ENCODE peak calls at places on chromosomes 3 and 15, in five cellular contexts. Y is psoas muscle, W is fibroblast of lung, C is A549, K is testis. U is an unnamed sample.

GRCh38 chr3:30354972-30355371 is 251.4 kb upstream of the TGFBR2 start:
- DNase-seq in Y (no peak), W (peak), C (peak), K (no peak), U (no peak)

GRCh38 chr3:146203761-146204160 is 42.8 kb upstream of the PLOD2 start:
- DNase-seq in Y (no peak), W (no peak), C (no peak), K (no peak), U (no peak)

GRCh38 chr3:164460851-164461250 is 617.4 kb downstream of the SI start:
- DNase-seq in Y (no peak), W (no peak), C (no peak), K (no peak), U (no peak)

GRCh38 chr3:54173371-54173770 is 51.0 kb downstream of the CACNA2D3 start:
- DNase-seq in Y (no peak), W (no peak), C (no peak), K (no peak), U (no peak)

GRCh38 chr3:170357920-170358854 is 672 bp downstream of the SKIL start:
- DNase-seq in Y (peak), W (peak), C (peak), K (peak), U (no peak)

GRCh38 chr3:48595526-48596121 is 495 bp upstream of the COL7A1 start:
- DNase-seq in Y (peak), W (peak), C (peak), K (peak), U (peak)

GRCh38 chr3:129892857-129893615 is 475 bp downstream of the TMCC1 start:
- DNase-seq in Y (peak), W (peak), C (no peak), K (peak), U (no peak)

GRCh38 chr3:84108442-84108971 is 850.3 kb upstream of the CADM2 start:
- DNase-seq in Y (no peak), W (peak), C (peak), K (no peak), U (no peak)

GRCh38 chr3:141680620-141681389 is 57.3 kb upstream of the RNF7 start:
- DNase-seq in Y (peak), W (peak), C (no peak), K (no peak), U (no peak)

GRCh38 chr3:160395297-160395696 is 3.7 kb downstream of the IFT80 start:
- DNase-seq in Y (no peak), W (peak), C (no peak), K (no peak), U (no peak)

GRCh38 chr3:53616330-53616729 is 121.9 kb downstream of the CACNA1D start:
- DNase-seq in Y (no peak), W (no peak), C (no peak), K (no peak), U (no peak)

GRCh38 chr15:65937046-65937445 is 67.8 kb downstream of the RAB11A start:
- DNase-seq in Y (no peak), W (no peak), C (no peak), K (no peak), U (no peak)

GRCh38 chr3:20904674-20905073 is 718.7 kb upstream of the SGO1 start:
- DNase-seq in Y (no peak), W (no peak), C (no peak), K (no peak), U (no peak)

GRCh38 chr3:125651246-125651645 is 55.9 kb upstream of the OSBPL11 start:
- DNase-seq in Y (no peak), W (peak), C (peak), K (no peak), U (no peak)

GRCh38 chr3:129893616-129894070 is at the start of gene TMCC1:
- DNase-seq in Y (peak), W (peak), C (peak), K (peak), U (peak)

GRCh38 chr3:124993462-124993861 is 58.9 kb upstream of the MUC13 start:
- DNase-seq in Y (peak), W (peak), C (no peak), K (no peak), U (peak)

GRCh38 chr3:20160230-20160629 is 25.8 kb downstream of the SGO1 start:
- DNase-seq in Y (no peak), W (no peak), C (no peak), K (no peak), U (no peak)

GRCh38 chr15:88894348-88894818 is 961 bp downstream of the HAPLN3 start:
- DNase-seq in Y (peak), W (peak), C (peak), K (peak), U (no peak)

GRCh38 chr3:195209836-195210551 is 61.0 kb downstream of the XXYLT1 start:
- DNase-seq in Y (peak), W (peak), C (no peak), K (peak), U (no peak)

DNA sequence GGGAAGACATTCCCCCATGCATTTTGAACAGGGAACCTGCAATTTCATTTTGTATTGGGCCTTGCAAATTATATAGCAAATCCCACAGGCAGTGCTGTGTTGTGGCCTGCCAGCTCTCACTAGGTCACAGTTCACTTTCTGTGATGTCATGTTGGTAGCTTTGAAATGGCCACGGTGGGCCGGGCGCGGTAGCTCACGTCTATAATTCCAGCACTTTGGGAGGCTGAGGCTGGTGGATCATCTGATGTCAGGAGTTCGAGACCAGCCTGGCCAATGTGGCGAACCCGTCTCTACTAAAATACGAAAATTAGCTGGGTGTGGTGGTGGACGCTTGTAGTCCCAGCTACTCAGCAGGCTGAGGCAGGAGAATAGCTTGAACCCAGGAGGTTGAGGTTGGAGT is 26.9 kb upstream of the C15orf39 start:
- DNase-seq in Y (no peak), W (no peak), C (no peak), K (no peak), U (no peak)
- TF ChIP-seq CTCF in Y (no peak), W (no peak), C (no peak), K (no peak), U (no peak)

GRCh38 chr3:120418866-120419490 is 31.8 kb downstream of the FSTL1 start:
- DNase-seq in Y (no peak), W (no peak), C (peak), K (peak), U (no peak)

GRCh38 chr3:120417272-120417911 is 33.4 kb downstream of the FSTL1 start:
- DNase-seq in Y (peak), W (peak), C (peak), K (peak), U (peak)

GRCh38 chr3:120419797-120420196 is 31.0 kb downstream of the FSTL1 start:
- DNase-seq in Y (no peak), W (no peak), C (no peak), K (no peak), U (no peak)

GRCh38 chr3:120416868-120417267 is 33.9 kb downstream of the FSTL1 start:
- DNase-seq in Y (peak), W (no peak), C (no peak), K (no peak), U (no peak)

DNA sequence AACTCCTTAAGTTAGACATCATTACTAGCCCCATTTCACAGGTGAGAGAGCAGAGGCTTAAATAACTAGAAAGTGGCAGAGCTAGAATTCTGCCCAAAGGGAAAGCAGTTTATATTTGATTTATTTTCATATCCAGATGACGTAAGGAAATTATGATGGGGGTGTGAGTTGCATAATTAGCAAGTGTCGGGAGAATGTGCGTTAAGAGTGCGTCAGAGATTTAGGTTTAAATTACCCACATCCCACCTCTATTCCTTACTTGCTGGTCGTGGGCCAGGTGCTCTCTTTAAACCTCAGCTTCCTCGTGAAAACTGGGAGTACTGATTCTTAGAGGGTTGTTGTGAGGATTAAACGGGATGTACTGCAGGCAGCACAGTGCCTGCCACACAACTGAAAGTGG is 32.3 kb downstream of the FSTL1 start:
- DNase-seq in Y (no peak), W (no peak), C (no peak), K (no peak), U (no peak)
- H3K4me3 ChIP-seq in Y (no peak), W (no peak), C (no peak), K (no peak), U (no peak)

DNA sequence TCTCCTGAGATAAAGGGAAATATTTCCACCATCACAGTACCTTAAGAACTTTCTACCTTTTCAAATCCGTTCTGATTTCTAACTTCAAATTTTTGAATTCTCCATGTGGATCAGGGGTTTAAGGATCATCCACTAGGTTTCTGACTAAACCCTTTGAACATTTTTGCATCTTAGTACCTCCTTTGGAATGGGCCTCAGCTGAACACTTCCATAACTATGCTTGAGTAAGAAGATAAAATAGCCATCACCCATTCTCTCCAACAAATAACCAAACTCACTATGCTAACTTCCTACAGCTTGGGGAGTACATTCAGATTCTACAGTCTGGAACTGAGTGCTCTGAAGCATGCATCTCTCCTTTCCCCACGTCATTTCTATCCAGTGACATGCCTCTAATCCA is 1.3 kb upstream of the NPHP3 start:
- DNase-seq in Y (no peak), W (no peak), C (no peak), K (no peak), U (no peak)
- TF ChIP-seq CTCF in Y (no peak), W (no peak), C (no peak), K (no peak), U (no peak)

DNA sequence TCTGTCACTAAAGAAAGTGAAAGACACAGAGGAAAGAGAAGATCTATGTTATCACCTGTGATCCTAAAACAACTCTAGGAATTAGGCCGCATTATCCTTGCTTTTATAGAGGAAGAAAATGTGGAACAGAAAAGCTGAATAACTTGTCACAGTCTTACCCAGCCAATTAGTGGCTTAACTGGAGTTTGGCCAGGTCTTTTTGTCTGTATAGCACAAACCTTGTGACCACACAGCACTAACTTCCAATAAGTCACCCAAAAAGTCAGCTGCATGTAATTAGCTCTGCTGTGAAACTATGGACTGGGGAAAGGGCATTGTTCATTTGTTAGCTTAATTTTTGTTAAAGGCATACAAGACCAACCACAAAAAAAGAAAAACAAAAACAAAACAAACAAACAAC is 494.6 kb downstream of the FHIT start:
- DNase-seq in Y (no peak), W (no peak), C (no peak), K (no peak), U (no peak)
- H3K4me3 ChIP-seq in Y (no peak), W (no peak), C (no peak), K (no peak), U (no peak)

GRCh38 chr3:3714572-3714971 is 84.7 kb upstream of the LRRN1 start:
- DNase-seq in Y (no peak), W (no peak), C (no peak), K (no peak), U (no peak)
- TF ChIP-seq CTCF in Y (no peak), W (no peak), C (no peak), K (no peak), U (no peak)

GRCh38 chr15:84734794-84735479 is 13.5 kb upstream of the ZNF592 start:
- DNase-seq in Y (no peak), W (peak), C (peak), K (peak), U (no peak)
- H3K4me3 ChIP-seq in Y (no peak), W (no peak), C (peak), K (no peak), U (no peak)

GRCh38 chr15:63038926-63039673 is 3.4 kb upstream of the TPM1 start:
- DNase-seq in Y (no peak), W (no peak), C (no peak), K (no peak), U (peak)

GRCh38 chr15:63034568-63034967 is 8.0 kb upstream of the TPM1 start:
- DNase-seq in Y (no peak), W (no peak), C (no peak), K (no peak), U (no peak)

GRCh38 chr15:63035253-63035652 is 7.3 kb upstream of the TPM1 start:
- DNase-seq in Y (peak), W (no peak), C (no peak), K (no peak), U (no peak)

GRCh38 chr15:63037996-63038720 is 4.4 kb upstream of the TPM1 start:
- DNase-seq in Y (no peak), W (no peak), C (no peak), K (no peak), U (no peak)

GRCh38 chr15:63035977-63036376 is 6.6 kb upstream of the TPM1 start:
- DNase-seq in Y (no peak), W (no peak), C (no peak), K (no peak), U (no peak)
- TF ChIP-seq CTCF in Y (peak), W (no peak), C (peak), K (no peak), U (no peak)

GRCh38 chr3:38140326-38141172 is 2.1 kb downstream of the MYD88 start:
- DNase-seq in Y (no peak), W (no peak), C (no peak), K (peak), U (no peak)
- H3K4me3 ChIP-seq in Y (peak), W (no peak), C (no peak), K (no peak), U (no peak)

U was measured in BJ.